ENCODE peak calls at places on chromosomes 13 and 19, in four cellular contexts. J is effector CD4-positive, alpha-beta T cell; S is stomach; C is NCI-H2029. F is an unnamed sample.

GRCh38 chr13:26688286-26688685 is 72.3 kb downstream of the GPR12 start:
- DNase-seq in S (no peak), J (no peak), C (no peak), F (no peak)

GRCh38 chr13:80684525-80685017 is 343.6 kb upstream of the SPRY2 start:
- DNase-seq in S (no peak), J (no peak), C (no peak), F (no peak)

GRCh38 chr19:426725-427445 is 17.9 kb upstream of the C2CD4C start:
- DNase-seq in J (no peak), S (no peak), C (no peak), F (no peak)

GRCh38 chr19:1511318-1511988 is 1.4 kb downstream of the ADAMTSL5 start:
- DNase-seq in J (no peak), C (no peak), S (no peak), F (no peak)

GRCh38 chr13:72304121-72304745 is 423.2 kb downstream of the MZT1 start:
- DNase-seq in C (no peak), S (no peak), J (no peak), F (no peak)

GRCh38 chr13:40666905-40667621 is 622 bp upstream of the FOXO1 start:
- DNase-seq in S (peak; percentile 48), J (peak; percentile 17), C (no peak), F (peak; percentile 77)

GRCh38 chr19:5705552-5705951 is 14.4 kb downstream of the LONP1 start:
- DNase-seq in J (no peak), C (no peak), S (no peak), F (no peak)

GRCh38 chr19:17610384-17610783 is 54.9 kb downstream of the COLGALT1 start:
- DNase-seq in C (no peak), S (no peak), J (no peak), F (no peak)

GRCh38 chr13:101300531-101300930 is 115.8 kb downstream of the NALCN start:
- DNase-seq in C (no peak), J (no peak), S (no peak), F (no peak)

GRCh38 chr19:50490991-50491472 is 14.4 kb upstream of the GARIN5A start:
- DNase-seq in S (no peak), C (no peak), J (no peak), F (no peak)

GRCh38 chr13:73714522-73714921 is 419.7 kb downstream of the KLF12 start:
- DNase-seq in C (no peak), S (no peak), J (no peak), F (no peak)

GRCh38 chr13:113220141-113220598 is 10.8 kb downstream of the CUL4A start:
- DNase-seq in J (no peak), C (no peak), S (peak; percentile 60), F (no peak)

GRCh38 chr13:96967248-96967745 is 27.0 kb downstream of the OXGR1 start:
- DNase-seq in C (peak; percentile 2), J (no peak), S (no peak), F (no peak)

GRCh38 chr13:36979361-36980040 is 19.6 kb downstream of the ALG5 start:
- DNase-seq in J (no peak), C (no peak), S (no peak), F (no peak)

GRCh38 chr13:38582133-38582532 is 104.7 kb upstream of the FREM2 start:
- DNase-seq in C (no peak), S (no peak), J (no peak), F (no peak)

GRCh38 chr13:102280366-102280765 is 121.5 kb downstream of the FGF14 start:
- DNase-seq in J (no peak), S (no peak), C (no peak), F (no peak)

GRCh38 chr13:48201044-48201443 is 32.0 kb upstream of the ITM2B start:
- DNase-seq in S (peak; percentile 54), C (no peak), J (no peak), F (peak; percentile 46)

GRCh38 chr13:99866781-99867180 is 104.8 kb downstream of the ZIC5 start:
- DNase-seq in S (no peak), C (no peak), J (no peak), F (no peak)

GRCh38 chr19:35533822-35534521 is 716 bp downstream of the GAPDHS start:
- DNase-seq in S (peak; percentile 55), C (no peak), J (no peak), F (no peak)

GRCh38 chr13:28022848-28023518 is 34.5 kb upstream of the URAD start:
- DNase-seq in S (no peak), J (no peak), C (peak; percentile 13), F (peak; percentile 35)

GRCh38 chr19:46197314-46198070 is 32.0 kb upstream of the IGFL1 start:
- DNase-seq in S (no peak), J (no peak), C (no peak), F (no peak)

GRCh38 chr13:23794267-23795161 is 94.7 kb downstream of the MIPEP start:
- DNase-seq in J (no peak), C (no peak), S (no peak), F (no peak)

GRCh38 chr19:4327877-4328242 is 10.8 kb downstream of the STAP2 start:
- DNase-seq in J (no peak), C (no peak), S (no peak), F (no peak)

GRCh38 chr19:50380137-50380536 is 3.9 kb downstream of the NR1H2 start:
- DNase-seq in J (no peak), C (no peak), S (no peak), F (peak; percentile 17)

GRCh38 chr13:41827507-41828213 is 133.2 kb downstream of the VWA8 start:
- DNase-seq in S (no peak), C (no peak), J (no peak), F (no peak)

GRCh38 chr13:48156466-48156865 is 61.6 kb upstream of the MED4 start:
- DNase-seq in S (peak; percentile 30), J (peak; percentile 63), C (no peak), F (no peak)

GRCh38 chr19:56946164-56946563 is 105.6 kb upstream of the PEG3 start:
- DNase-seq in C (no peak), J (no peak), S (no peak), F (no peak)

GRCh38 chr19:55146648-55147218 is 2.3 kb downstream of the TNNT1 start:
- DNase-seq in S (no peak), C (no peak), J (no peak), F (no peak)

GRCh38 chr13:67438465-67438864 is 208.3 kb upstream of the PCDH9 start:
- DNase-seq in J (no peak), C (no peak), S (no peak), F (no peak)

GRCh38 chr13:21657538-21657937 is 13.3 kb upstream of the FGF9 start:
- DNase-seq in S (no peak), J (no peak), C (no peak), F (no peak)

F was measured in pancreas.